ENCODE peak calls at places on chromosome 13, in ten cellular contexts. One of them, this sample, is unnamed.

GRCh38 chr13:101707659-101708058 is 255.2 kb downstream of the ITGBL1 start:
- DNase-seq in BJ: no peak
- DNase-seq in mammary epithelial cell: no peak
- DNase-seq in fibroblast of lung: no peak
- DNase-seq in pancreas: no peak
- DNase-seq in fibroblast of the aortic adventitia: no peak
- DNase-seq in CD4-positive, alpha-beta T cell: no peak
- DNase-seq in tibial nerve: no peak
- DNase-seq in GM10248: no peak
- DNase-seq in A549: no peak
- DNase-seq in this sample: no peak

GRCh38 chr13:74346960-74347359 is 212.8 kb upstream of the KLF12 start:
- DNase-seq in BJ: no peak
- DNase-seq in mammary epithelial cell: no peak
- DNase-seq in fibroblast of lung: no peak
- DNase-seq in pancreas: no peak
- DNase-seq in fibroblast of the aortic adventitia: no peak
- DNase-seq in CD4-positive, alpha-beta T cell: no peak
- DNase-seq in tibial nerve: no peak
- DNase-seq in GM10248: no peak
- DNase-seq in A549: no peak
- DNase-seq in this sample: peak

GRCh38 chr13:30572859-30573275 is 44.9 kb upstream of the USPL1 start:
- DNase-seq in BJ: no peak
- DNase-seq in mammary epithelial cell: peak
- DNase-seq in fibroblast of lung: peak
- DNase-seq in pancreas: no peak
- DNase-seq in fibroblast of the aortic adventitia: peak
- DNase-seq in CD4-positive, alpha-beta T cell: no peak
- DNase-seq in tibial nerve: no peak
- DNase-seq in GM10248: peak
- DNase-seq in A549: peak
- DNase-seq in this sample: no peak

GRCh38 chr13:106566682-106567420 is 1.1 kb downstream of the ARGLU1 start:
- DNase-seq in BJ: no peak
- DNase-seq in mammary epithelial cell: peak
- DNase-seq in fibroblast of lung: peak
- DNase-seq in pancreas: peak
- DNase-seq in fibroblast of the aortic adventitia: peak
- DNase-seq in CD4-positive, alpha-beta T cell: peak
- DNase-seq in tibial nerve: peak
- DNase-seq in GM10248: peak
- DNase-seq in A549: peak
- DNase-seq in this sample: no peak

GRCh38 chr13:48078251-48078656 is 16.6 kb downstream of the MED4 start:
- DNase-seq in BJ: no peak
- DNase-seq in mammary epithelial cell: peak
- DNase-seq in fibroblast of lung: peak
- DNase-seq in pancreas: no peak
- DNase-seq in fibroblast of the aortic adventitia: no peak
- DNase-seq in CD4-positive, alpha-beta T cell: no peak
- DNase-seq in tibial nerve: no peak
- DNase-seq in GM10248: peak
- DNase-seq in A549: peak
- DNase-seq in this sample: no peak

GRCh38 chr13:30520571-30520970 is 54.8 kb upstream of the HMGB1 start:
- DNase-seq in BJ: peak
- DNase-seq in mammary epithelial cell: peak
- DNase-seq in fibroblast of lung: peak
- DNase-seq in pancreas: no peak
- DNase-seq in fibroblast of the aortic adventitia: peak
- DNase-seq in CD4-positive, alpha-beta T cell: no peak
- DNase-seq in tibial nerve: no peak
- DNase-seq in GM10248: no peak
- DNase-seq in A549: no peak
- DNase-seq in this sample: no peak

GRCh38 chr13:73551736-73552135 is 492.9 kb downstream of the KLF5 start:
- DNase-seq in BJ: no peak
- DNase-seq in mammary epithelial cell: no peak
- DNase-seq in fibroblast of lung: no peak
- DNase-seq in pancreas: no peak
- DNase-seq in fibroblast of the aortic adventitia: no peak
- DNase-seq in CD4-positive, alpha-beta T cell: no peak
- DNase-seq in tibial nerve: no peak
- DNase-seq in GM10248: no peak
- DNase-seq in A549: no peak
- DNase-seq in this sample: no peak

GRCh38 chr13:18212873-18213272 is 968.8 kb downstream of the TUBA3C start:
- DNase-seq in BJ: no peak
- DNase-seq in mammary epithelial cell: no peak
- DNase-seq in fibroblast of lung: no peak
- DNase-seq in pancreas: no peak
- DNase-seq in fibroblast of the aortic adventitia: no peak
- DNase-seq in CD4-positive, alpha-beta T cell: no peak
- DNase-seq in tibial nerve: peak
- DNase-seq in GM10248: no peak
- DNase-seq in A549: no peak
- DNase-seq in this sample: no peak

GRCh38 chr13:56351041-56351440 is 789.7 kb upstream of the PRR20A start:
- DNase-seq in BJ: no peak
- DNase-seq in mammary epithelial cell: no peak
- DNase-seq in fibroblast of lung: no peak
- DNase-seq in pancreas: no peak
- DNase-seq in fibroblast of the aortic adventitia: no peak
- DNase-seq in CD4-positive, alpha-beta T cell: no peak
- DNase-seq in tibial nerve: no peak
- DNase-seq in GM10248: no peak
- DNase-seq in A549: no peak
- DNase-seq in this sample: no peak
- TF ChIP-seq CTCF in BJ: no peak
- TF ChIP-seq CTCF in mammary epithelial cell: peak
- TF ChIP-seq CTCF in fibroblast of lung: no peak
- TF ChIP-seq CTCF in pancreas: no peak
- TF ChIP-seq CTCF in fibroblast of the aortic adventitia: no peak
- TF ChIP-seq CTCF in CD4-positive, alpha-beta T cell: no peak
- TF ChIP-seq CTCF in tibial nerve: no peak
- TF ChIP-seq CTCF in GM10248: no peak
- TF ChIP-seq CTCF in A549: no peak
- TF ChIP-seq CTCF in this sample: no peak

GRCh38 chr13:52646967-52647366 is 4.7 kb downstream of the HNRNPA1L2 start:
- DNase-seq in BJ: no peak
- DNase-seq in mammary epithelial cell: no peak
- DNase-seq in fibroblast of lung: no peak
- DNase-seq in pancreas: no peak
- DNase-seq in fibroblast of the aortic adventitia: no peak
- DNase-seq in CD4-positive, alpha-beta T cell: no peak
- DNase-seq in tibial nerve: no peak
- DNase-seq in GM10248: no peak
- DNase-seq in A549: no peak
- DNase-seq in this sample: no peak

GRCh38 chr13:52651880-52652169 is 811 bp upstream of the SUGT1 start:
- DNase-seq in BJ: no peak
- DNase-seq in mammary epithelial cell: no peak
- DNase-seq in fibroblast of lung: no peak
- DNase-seq in pancreas: no peak
- DNase-seq in fibroblast of the aortic adventitia: no peak
- DNase-seq in CD4-positive, alpha-beta T cell: no peak
- DNase-seq in tibial nerve: no peak
- DNase-seq in GM10248: no peak
- DNase-seq in A549: peak
- DNase-seq in this sample: no peak

GRCh38 chr13:52650731-52651130 is 1.9 kb upstream of the SUGT1 start:
- DNase-seq in BJ: no peak
- DNase-seq in mammary epithelial cell: no peak
- DNase-seq in fibroblast of lung: no peak
- DNase-seq in pancreas: no peak
- DNase-seq in fibroblast of the aortic adventitia: no peak
- DNase-seq in CD4-positive, alpha-beta T cell: no peak
- DNase-seq in tibial nerve: no peak
- DNase-seq in GM10248: no peak
- DNase-seq in A549: no peak
- DNase-seq in this sample: no peak

GRCh38 chr13:52652170-52652979 is at the start of gene SUGT1:
- DNase-seq in BJ: peak
- DNase-seq in mammary epithelial cell: peak
- DNase-seq in fibroblast of lung: peak
- DNase-seq in pancreas: peak
- DNase-seq in fibroblast of the aortic adventitia: peak
- DNase-seq in CD4-positive, alpha-beta T cell: peak
- DNase-seq in tibial nerve: peak
- DNase-seq in GM10248: peak
- DNase-seq in A549: peak
- DNase-seq in this sample: peak

DNA sequence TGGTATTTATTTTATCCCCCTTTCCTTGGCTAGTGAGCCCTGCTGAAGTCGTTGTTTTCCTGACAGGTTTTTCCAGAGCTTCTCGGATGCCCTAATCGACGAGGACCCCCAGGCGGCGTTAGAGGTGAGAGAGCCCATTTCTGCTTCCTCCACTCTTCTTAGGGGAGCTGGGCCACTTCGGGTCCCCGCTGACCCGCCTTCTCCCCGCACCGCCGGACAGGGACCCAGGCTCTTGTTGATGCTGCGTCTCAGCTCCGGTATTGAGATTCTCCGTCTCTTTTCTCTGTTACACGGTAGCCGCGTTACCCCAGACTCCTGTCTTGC is 306 bp downstream of the SUGT1 start:
- DNase-seq in BJ: no peak
- DNase-seq in mammary epithelial cell: no peak
- DNase-seq in fibroblast of lung: no peak
- DNase-seq in pancreas: no peak
- DNase-seq in fibroblast of the aortic adventitia: no peak
- DNase-seq in CD4-positive, alpha-beta T cell: no peak
- DNase-seq in tibial nerve: no peak
- DNase-seq in GM10248: peak
- DNase-seq in A549: peak
- DNase-seq in this sample: peak
- TF ChIP-seq CTCF in BJ: no peak
- TF ChIP-seq CTCF in mammary epithelial cell: no peak
- TF ChIP-seq CTCF in fibroblast of lung: no peak
- TF ChIP-seq CTCF in pancreas: no peak
- TF ChIP-seq CTCF in fibroblast of the aortic adventitia: no peak
- TF ChIP-seq CTCF in CD4-positive, alpha-beta T cell: peak
- TF ChIP-seq CTCF in tibial nerve: no peak
- TF ChIP-seq CTCF in GM10248: no peak
- TF ChIP-seq CTCF in A549: no peak
- TF ChIP-seq CTCF in this sample: no peak

GRCh38 chr13:99582511-99582910 is 81.2 kb downstream of the TM9SF2 start:
- DNase-seq in BJ: no peak
- DNase-seq in mammary epithelial cell: no peak
- DNase-seq in fibroblast of lung: no peak
- DNase-seq in pancreas: no peak
- DNase-seq in fibroblast of the aortic adventitia: no peak
- DNase-seq in CD4-positive, alpha-beta T cell: no peak
- DNase-seq in tibial nerve: no peak
- DNase-seq in GM10248: no peak
- DNase-seq in A549: no peak
- DNase-seq in this sample: no peak

GRCh38 chr13:99575376-99575775 is 74.1 kb downstream of the TM9SF2 start:
- DNase-seq in BJ: no peak
- DNase-seq in mammary epithelial cell: no peak
- DNase-seq in fibroblast of lung: no peak
- DNase-seq in pancreas: no peak
- DNase-seq in fibroblast of the aortic adventitia: no peak
- DNase-seq in CD4-positive, alpha-beta T cell: no peak
- DNase-seq in tibial nerve: no peak
- DNase-seq in GM10248: no peak
- DNase-seq in A549: no peak
- DNase-seq in this sample: no peak

GRCh38 chr13:99572921-99573320 is 71.6 kb downstream of the TM9SF2 start:
- DNase-seq in BJ: no peak
- DNase-seq in mammary epithelial cell: no peak
- DNase-seq in fibroblast of lung: peak
- DNase-seq in pancreas: no peak
- DNase-seq in fibroblast of the aortic adventitia: peak
- DNase-seq in CD4-positive, alpha-beta T cell: no peak
- DNase-seq in tibial nerve: no peak
- DNase-seq in GM10248: no peak
- DNase-seq in A549: no peak
- DNase-seq in this sample: no peak

GRCh38 chr13:99580500-99581268 is 79.4 kb downstream of the TM9SF2 start:
- DNase-seq in BJ: no peak
- DNase-seq in mammary epithelial cell: no peak
- DNase-seq in fibroblast of lung: no peak
- DNase-seq in pancreas: no peak
- DNase-seq in fibroblast of the aortic adventitia: no peak
- DNase-seq in CD4-positive, alpha-beta T cell: no peak
- DNase-seq in tibial nerve: no peak
- DNase-seq in GM10248: no peak
- DNase-seq in A549: no peak
- DNase-seq in this sample: no peak

DNA sequence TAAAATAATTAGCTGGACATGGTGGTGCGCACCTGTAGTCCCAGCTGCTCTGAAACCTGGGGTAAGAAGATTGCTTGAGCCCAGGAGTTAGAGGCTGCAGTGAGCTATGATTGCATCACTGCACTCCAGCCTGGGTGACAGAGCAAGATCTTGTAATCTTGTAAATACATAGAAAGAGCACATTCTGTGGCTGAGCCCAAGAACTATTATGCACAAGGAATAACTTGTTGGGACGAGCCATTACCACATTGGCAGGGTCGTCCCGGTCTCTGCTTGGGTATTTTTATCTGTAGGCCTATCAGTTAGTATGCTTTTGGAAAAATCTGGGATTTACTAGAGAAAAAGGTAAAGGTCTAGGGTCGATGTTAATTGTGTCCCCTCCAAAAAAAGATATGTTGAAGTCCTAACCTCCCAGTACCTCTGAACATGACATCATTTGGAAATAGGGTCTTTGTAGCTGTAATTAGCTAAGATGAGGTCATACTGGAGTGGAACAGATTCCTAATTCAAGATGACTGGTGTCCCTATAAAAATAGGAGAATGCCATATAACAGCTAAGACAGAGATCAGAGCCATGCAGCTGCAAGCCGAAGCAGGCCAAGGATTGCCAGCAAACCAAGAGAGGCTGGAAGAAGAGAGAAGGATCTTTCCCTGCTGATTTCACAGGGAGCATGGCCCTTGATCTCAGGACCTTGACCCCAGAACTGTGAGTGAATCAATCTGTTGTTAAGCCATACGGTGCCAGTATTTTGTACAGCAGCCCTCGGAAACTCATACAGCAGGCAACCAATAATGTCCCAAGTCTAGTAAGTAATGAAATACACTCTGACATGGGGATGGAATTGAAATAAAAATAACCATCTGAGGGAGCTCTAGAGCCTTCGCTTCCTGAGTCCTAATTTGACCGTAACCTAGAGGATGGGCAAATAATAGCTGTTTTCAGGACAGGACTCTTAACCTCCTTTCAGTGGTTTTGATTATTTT is 77.0 kb downstream of the TM9SF2 start:
- DNase-seq in BJ: no peak
- DNase-seq in mammary epithelial cell: no peak
- DNase-seq in fibroblast of lung: no peak
- DNase-seq in pancreas: no peak
- DNase-seq in fibroblast of the aortic adventitia: peak
- DNase-seq in CD4-positive, alpha-beta T cell: no peak
- DNase-seq in tibial nerve: no peak
- DNase-seq in GM10248: no peak
- DNase-seq in A549: no peak
- DNase-seq in this sample: no peak
- TF ChIP-seq CTCF in BJ: no peak
- TF ChIP-seq CTCF in mammary epithelial cell: peak
- TF ChIP-seq CTCF in fibroblast of lung: peak
- TF ChIP-seq CTCF in pancreas: no peak
- TF ChIP-seq CTCF in fibroblast of the aortic adventitia: peak
- TF ChIP-seq CTCF in CD4-positive, alpha-beta T cell: no peak
- TF ChIP-seq CTCF in tibial nerve: peak
- TF ChIP-seq CTCF in GM10248: peak
- TF ChIP-seq CTCF in A549: no peak
- TF ChIP-seq CTCF in this sample: no peak

DNA sequence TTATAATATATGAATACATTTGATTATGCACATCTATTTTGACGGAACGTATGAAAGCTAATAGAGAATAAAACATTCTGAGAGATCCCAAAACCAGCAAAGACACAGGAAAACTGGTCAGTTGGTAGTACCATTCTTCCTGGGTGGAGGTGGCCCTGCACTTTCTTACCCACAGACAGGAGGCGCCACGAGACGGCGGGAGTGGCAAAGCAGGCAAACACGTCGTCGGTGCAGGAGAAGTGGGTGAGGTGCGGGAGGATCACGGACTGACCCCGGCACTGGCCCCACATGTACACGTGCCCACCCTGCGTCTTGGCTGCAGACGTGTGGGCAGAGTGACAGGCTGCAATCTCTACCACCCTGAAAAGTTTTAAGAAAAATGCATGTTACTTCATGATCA is 36.1 kb downstream of the RCBTB1 start:
- DNase-seq in BJ: no peak
- DNase-seq in mammary epithelial cell: no peak
- DNase-seq in fibroblast of lung: no peak
- DNase-seq in pancreas: peak
- DNase-seq in fibroblast of the aortic adventitia: no peak
- DNase-seq in CD4-positive, alpha-beta T cell: no peak
- DNase-seq in tibial nerve: no peak
- DNase-seq in GM10248: no peak
- DNase-seq in A549: no peak
- DNase-seq in this sample: no peak
- TF ChIP-seq CTCF in BJ: peak
- TF ChIP-seq CTCF in mammary epithelial cell: peak
- TF ChIP-seq CTCF in fibroblast of lung: peak
- TF ChIP-seq CTCF in pancreas: no peak
- TF ChIP-seq CTCF in fibroblast of the aortic adventitia: peak
- TF ChIP-seq CTCF in CD4-positive, alpha-beta T cell: no peak
- TF ChIP-seq CTCF in tibial nerve: no peak
- TF ChIP-seq CTCF in GM10248: no peak
- TF ChIP-seq CTCF in A549: no peak
- TF ChIP-seq CTCF in this sample: no peak

This sample was measured in nephron progenitor cell.